ENCODE peak calls at places on chromosomes 12 and 14, in six cellular contexts. B is MM.1S, K is activated gamma-delta T cell, E is astrocyte of the cerebellum, N is activated T-cell treated with anti-CD3 and anti-CD28 coated beads for 1 hour, Y is fibroblast of villous mesenchyme. Z is an unnamed sample.

GRCh38 chr12:132201391-132202120 is 57.3 kb downstream of the NOC4L start:
- DNase-seq in B (no peak), K (no peak), E (no peak), N (no peak), Y (no peak), Z (no peak)

GRCh38 chr14:91094772-91095171 is 19.1 kb upstream of the DGLUCY start:
- DNase-seq in B (no peak), K (no peak), E (no peak), N (no peak), Y (no peak), Z (no peak)

GRCh38 chr12:69919565-69919964 is 94.5 kb downstream of the MYRFL start:
- DNase-seq in B (no peak), K (no peak), E (no peak), N (no peak), Y (no peak), Z (no peak)

GRCh38 chr12:19695244-19696098 is 256.2 kb downstream of the AEBP2 start:
- DNase-seq in B (no peak), K (no peak), E (no peak), N (no peak), Y (peak), Z (no peak)

GRCh38 chr14:105851716-105852377 is 325.5 kb downstream of the TMEM121 start:
- DNase-seq in B (no peak), K (no peak), E (no peak), N (no peak), Y (no peak), Z (no peak)

GRCh38 chr12:54126696-54127537 is 61.9 kb downstream of the SMUG1 start:
- DNase-seq in B (no peak), K (no peak), E (no peak), N (no peak), Y (no peak), Z (no peak)

GRCh38 chr12:6276936-6277615 is 33.4 kb upstream of the PLEKHG6 start:
- DNase-seq in B (no peak), K (no peak), E (no peak), N (no peak), Y (no peak), Z (no peak)

GRCh38 chr12:119151445-119151844 is 27.3 kb upstream of the HSPB8 start:
- DNase-seq in B (no peak), K (no peak), E (no peak), N (no peak), Y (peak), Z (no peak)

GRCh38 chr14:38056270-38056669 is 151.4 kb upstream of the SSTR1 start:
- DNase-seq in B (no peak), K (no peak), E (no peak), N (no peak), Y (no peak), Z (no peak)

GRCh38 chr12:11814362-11814761 is 164.9 kb downstream of the ETV6 start:
- DNase-seq in B (no peak), K (no peak), E (peak), N (no peak), Y (peak), Z (no peak)

GRCh38 chr12:93706824-93707223 is 29.6 kb downstream of the CRADD start:
- DNase-seq in B (no peak), K (no peak), E (peak), N (no peak), Y (no peak), Z (no peak)

GRCh38 chr12:62291888-62292760 is 31.9 kb downstream of the USP15 start:
- DNase-seq in B (no peak), K (no peak), E (no peak), N (no peak), Y (no peak), Z (no peak)

GRCh38 chr12:120940799-120941198 is 36.6 kb upstream of the SPPL3 start:
- DNase-seq in B (no peak), K (no peak), E (no peak), N (no peak), Y (peak), Z (peak)

GRCh38 chr14:49692895-49693737 is at the start of gene KLHDC1:
- DNase-seq in B (peak), K (peak), E (peak), N (peak), Y (peak), Z (peak)

Z was measured in GM12865.